ENCODE peak calls at places on chromosomes 16 and 17, in ten cellular contexts. One of them, this sample, is unnamed.

GRCh38 chr17:29577778-29578211 is 9.3 kb downstream of the TP53I13 start:
- DNase-seq in central memory CD8-positive, alpha-beta T cell: no peak
- DNase-seq in Ammon's horn: peak; percentile 86
- DNase-seq in naive thymus-derived CD4-positive, alpha-beta T cell: no peak
- DNase-seq in activated T-cell treated with anti-CD3 and anti-CD28 coated beads, Interleukin-2, amount 50 U/mL, for 72 hours: no peak
- DNase-seq in T follicular helper cell: no peak
- DNase-seq in AG04450: no peak
- DNase-seq in dorsolateral prefrontal cortex: peak; percentile 68
- DNase-seq in activated T-helper 9 cell treated with anti-CD3 and anti-CD28 coated beads, Interleukin-2, amount 50 U/mL, for 16 hours: no peak
- DNase-seq in activated CD4-positive, alpha-beta T cell treated with anti-CD3 and anti-CD28 coated beads for 4 hours: no peak
- DNase-seq in this sample: no peak

GRCh38 chr17:17847726-17848125 is 10.9 kb upstream of the SREBF1 start:
- DNase-seq in activated T-cell treated with anti-CD3 and anti-CD28 coated beads, Interleukin-2, amount 50 U/mL, for 72 hours: no peak
- DNase-seq in central memory CD8-positive, alpha-beta T cell: no peak
- DNase-seq in activated CD4-positive, alpha-beta T cell treated with anti-CD3 and anti-CD28 coated beads for 4 hours: no peak
- DNase-seq in T follicular helper cell: no peak
- DNase-seq in dorsolateral prefrontal cortex: no peak
- DNase-seq in AG04450: no peak
- DNase-seq in Ammon's horn: no peak
- DNase-seq in activated T-helper 9 cell treated with anti-CD3 and anti-CD28 coated beads, Interleukin-2, amount 50 U/mL, for 16 hours: no peak
- DNase-seq in naive thymus-derived CD4-positive, alpha-beta T cell: no peak
- DNase-seq in this sample: no peak

GRCh38 chr16:88088161-88088581 is 136.9 kb downstream of the BANP start:
- DNase-seq in activated T-helper 9 cell treated with anti-CD3 and anti-CD28 coated beads, Interleukin-2, amount 50 U/mL, for 16 hours: no peak
- DNase-seq in activated CD4-positive, alpha-beta T cell treated with anti-CD3 and anti-CD28 coated beads for 4 hours: no peak
- DNase-seq in central memory CD8-positive, alpha-beta T cell: no peak
- DNase-seq in T follicular helper cell: no peak
- DNase-seq in naive thymus-derived CD4-positive, alpha-beta T cell: no peak
- DNase-seq in AG04450: no peak
- DNase-seq in Ammon's horn: no peak
- DNase-seq in dorsolateral prefrontal cortex: no peak
- DNase-seq in activated T-cell treated with anti-CD3 and anti-CD28 coated beads, Interleukin-2, amount 50 U/mL, for 72 hours: no peak
- DNase-seq in this sample: no peak

GRCh38 chr17:78901806-78902205 is 1.2 kb downstream of the CEP295NL start:
- DNase-seq in central memory CD8-positive, alpha-beta T cell: no peak
- DNase-seq in activated T-helper 9 cell treated with anti-CD3 and anti-CD28 coated beads, Interleukin-2, amount 50 U/mL, for 16 hours: no peak
- DNase-seq in Ammon's horn: no peak
- DNase-seq in activated CD4-positive, alpha-beta T cell treated with anti-CD3 and anti-CD28 coated beads for 4 hours: no peak
- DNase-seq in dorsolateral prefrontal cortex: no peak
- DNase-seq in activated T-cell treated with anti-CD3 and anti-CD28 coated beads, Interleukin-2, amount 50 U/mL, for 72 hours: no peak
- DNase-seq in naive thymus-derived CD4-positive, alpha-beta T cell: no peak
- DNase-seq in AG04450: no peak
- DNase-seq in T follicular helper cell: no peak
- DNase-seq in this sample: no peak

GRCh38 chr17:72151565-72152391 is 31.0 kb downstream of the SOX9 start:
- DNase-seq in central memory CD8-positive, alpha-beta T cell: no peak
- DNase-seq in AG04450: no peak
- DNase-seq in activated T-helper 9 cell treated with anti-CD3 and anti-CD28 coated beads, Interleukin-2, amount 50 U/mL, for 16 hours: no peak
- DNase-seq in activated CD4-positive, alpha-beta T cell treated with anti-CD3 and anti-CD28 coated beads for 4 hours: no peak
- DNase-seq in activated T-cell treated with anti-CD3 and anti-CD28 coated beads, Interleukin-2, amount 50 U/mL, for 72 hours: no peak
- DNase-seq in T follicular helper cell: no peak
- DNase-seq in Ammon's horn: peak; percentile 82
- DNase-seq in dorsolateral prefrontal cortex: peak; percentile 72
- DNase-seq in naive thymus-derived CD4-positive, alpha-beta T cell: no peak
- DNase-seq in this sample: no peak

GRCh38 chr16:67114793-67115192 is 5.1 kb downstream of the PHAF1 start:
- DNase-seq in dorsolateral prefrontal cortex: no peak
- DNase-seq in T follicular helper cell: no peak
- DNase-seq in activated CD4-positive, alpha-beta T cell treated with anti-CD3 and anti-CD28 coated beads for 4 hours: no peak
- DNase-seq in AG04450: no peak
- DNase-seq in central memory CD8-positive, alpha-beta T cell: no peak
- DNase-seq in activated T-cell treated with anti-CD3 and anti-CD28 coated beads, Interleukin-2, amount 50 U/mL, for 72 hours: no peak
- DNase-seq in naive thymus-derived CD4-positive, alpha-beta T cell: no peak
- DNase-seq in activated T-helper 9 cell treated with anti-CD3 and anti-CD28 coated beads, Interleukin-2, amount 50 U/mL, for 16 hours: no peak
- DNase-seq in Ammon's horn: no peak
- DNase-seq in this sample: no peak

GRCh38 chr16:7303677-7304200 is 28.9 kb upstream of the RBFOX1 start:
- DNase-seq in activated CD4-positive, alpha-beta T cell treated with anti-CD3 and anti-CD28 coated beads for 4 hours: no peak
- DNase-seq in central memory CD8-positive, alpha-beta T cell: no peak
- DNase-seq in activated T-helper 9 cell treated with anti-CD3 and anti-CD28 coated beads, Interleukin-2, amount 50 U/mL, for 16 hours: no peak
- DNase-seq in activated T-cell treated with anti-CD3 and anti-CD28 coated beads, Interleukin-2, amount 50 U/mL, for 72 hours: no peak
- DNase-seq in naive thymus-derived CD4-positive, alpha-beta T cell: no peak
- DNase-seq in AG04450: no peak
- DNase-seq in dorsolateral prefrontal cortex: no peak
- DNase-seq in T follicular helper cell: no peak
- DNase-seq in Ammon's horn: peak; percentile 32
- DNase-seq in this sample: no peak

GRCh38 chr16:2739555-2740435 is 12.6 kb upstream of the SRRM2 start:
- DNase-seq in T follicular helper cell: no peak
- DNase-seq in AG04450: no peak
- DNase-seq in activated CD4-positive, alpha-beta T cell treated with anti-CD3 and anti-CD28 coated beads for 4 hours: no peak
- DNase-seq in central memory CD8-positive, alpha-beta T cell: no peak
- DNase-seq in naive thymus-derived CD4-positive, alpha-beta T cell: no peak
- DNase-seq in Ammon's horn: no peak
- DNase-seq in activated T-helper 9 cell treated with anti-CD3 and anti-CD28 coated beads, Interleukin-2, amount 50 U/mL, for 16 hours: no peak
- DNase-seq in dorsolateral prefrontal cortex: no peak
- DNase-seq in activated T-cell treated with anti-CD3 and anti-CD28 coated beads, Interleukin-2, amount 50 U/mL, for 72 hours: no peak
- DNase-seq in this sample: no peak

GRCh38 chr16:3101841-3102470 is 2.9 kb upstream of the ZSCAN10 start:
- DNase-seq in dorsolateral prefrontal cortex: no peak
- DNase-seq in AG04450: no peak
- DNase-seq in activated T-cell treated with anti-CD3 and anti-CD28 coated beads, Interleukin-2, amount 50 U/mL, for 72 hours: no peak
- DNase-seq in naive thymus-derived CD4-positive, alpha-beta T cell: no peak
- DNase-seq in activated CD4-positive, alpha-beta T cell treated with anti-CD3 and anti-CD28 coated beads for 4 hours: peak; percentile 28
- DNase-seq in activated T-helper 9 cell treated with anti-CD3 and anti-CD28 coated beads, Interleukin-2, amount 50 U/mL, for 16 hours: no peak
- DNase-seq in T follicular helper cell: no peak
- DNase-seq in central memory CD8-positive, alpha-beta T cell: no peak
- DNase-seq in Ammon's horn: no peak
- DNase-seq in this sample: no peak

GRCh38 chr16:842061-842476 is 41.5 kb upstream of the GNG13 start:
- DNase-seq in Ammon's horn: peak; percentile 63
- DNase-seq in activated T-helper 9 cell treated with anti-CD3 and anti-CD28 coated beads, Interleukin-2, amount 50 U/mL, for 16 hours: no peak
- DNase-seq in activated T-cell treated with anti-CD3 and anti-CD28 coated beads, Interleukin-2, amount 50 U/mL, for 72 hours: no peak
- DNase-seq in T follicular helper cell: no peak
- DNase-seq in AG04450: no peak
- DNase-seq in dorsolateral prefrontal cortex: peak; percentile 75
- DNase-seq in activated CD4-positive, alpha-beta T cell treated with anti-CD3 and anti-CD28 coated beads for 4 hours: no peak
- DNase-seq in naive thymus-derived CD4-positive, alpha-beta T cell: no peak
- DNase-seq in central memory CD8-positive, alpha-beta T cell: no peak
- DNase-seq in this sample: no peak

GRCh38 chr16:51114369-51114768 is 36.7 kb downstream of the SALL1 start:
- DNase-seq in activated T-cell treated with anti-CD3 and anti-CD28 coated beads, Interleukin-2, amount 50 U/mL, for 72 hours: no peak
- DNase-seq in activated CD4-positive, alpha-beta T cell treated with anti-CD3 and anti-CD28 coated beads for 4 hours: no peak
- DNase-seq in AG04450: no peak
- DNase-seq in naive thymus-derived CD4-positive, alpha-beta T cell: no peak
- DNase-seq in dorsolateral prefrontal cortex: no peak
- DNase-seq in activated T-helper 9 cell treated with anti-CD3 and anti-CD28 coated beads, Interleukin-2, amount 50 U/mL, for 16 hours: no peak
- DNase-seq in T follicular helper cell: no peak
- DNase-seq in Ammon's horn: no peak
- DNase-seq in central memory CD8-positive, alpha-beta T cell: no peak
- DNase-seq in this sample: no peak

GRCh38 chr17:3710951-3711383 is 12.7 kb upstream of the HASPIN start:
- DNase-seq in Ammon's horn: no peak
- DNase-seq in activated T-cell treated with anti-CD3 and anti-CD28 coated beads, Interleukin-2, amount 50 U/mL, for 72 hours: peak; percentile 79
- DNase-seq in naive thymus-derived CD4-positive, alpha-beta T cell: peak; percentile 86
- DNase-seq in AG04450: no peak
- DNase-seq in central memory CD8-positive, alpha-beta T cell: no peak
- DNase-seq in activated CD4-positive, alpha-beta T cell treated with anti-CD3 and anti-CD28 coated beads for 4 hours: peak; percentile 71
- DNase-seq in dorsolateral prefrontal cortex: no peak
- DNase-seq in activated T-helper 9 cell treated with anti-CD3 and anti-CD28 coated beads, Interleukin-2, amount 50 U/mL, for 16 hours: peak; percentile 47
- DNase-seq in T follicular helper cell: peak; percentile 58
- DNase-seq in this sample: peak; percentile 81

GRCh38 chr17:2108170-2108569 is 53.3 kb downstream of the HIC1 start:
- DNase-seq in T follicular helper cell: no peak
- DNase-seq in Ammon's horn: no peak
- DNase-seq in activated T-cell treated with anti-CD3 and anti-CD28 coated beads, Interleukin-2, amount 50 U/mL, for 72 hours: no peak
- DNase-seq in naive thymus-derived CD4-positive, alpha-beta T cell: no peak
- DNase-seq in dorsolateral prefrontal cortex: no peak
- DNase-seq in central memory CD8-positive, alpha-beta T cell: no peak
- DNase-seq in activated CD4-positive, alpha-beta T cell treated with anti-CD3 and anti-CD28 coated beads for 4 hours: no peak
- DNase-seq in activated T-helper 9 cell treated with anti-CD3 and anti-CD28 coated beads, Interleukin-2, amount 50 U/mL, for 16 hours: no peak
- DNase-seq in AG04450: no peak
- DNase-seq in this sample: no peak

GRCh38 chr17:79715318-79716182 is 15.2 kb upstream of the ENPP7 start:
- DNase-seq in central memory CD8-positive, alpha-beta T cell: no peak
- DNase-seq in naive thymus-derived CD4-positive, alpha-beta T cell: no peak
- DNase-seq in activated T-helper 9 cell treated with anti-CD3 and anti-CD28 coated beads, Interleukin-2, amount 50 U/mL, for 16 hours: no peak
- DNase-seq in activated CD4-positive, alpha-beta T cell treated with anti-CD3 and anti-CD28 coated beads for 4 hours: no peak
- DNase-seq in activated T-cell treated with anti-CD3 and anti-CD28 coated beads, Interleukin-2, amount 50 U/mL, for 72 hours: no peak
- DNase-seq in T follicular helper cell: no peak
- DNase-seq in AG04450: no peak
- DNase-seq in Ammon's horn: no peak
- DNase-seq in dorsolateral prefrontal cortex: no peak
- DNase-seq in this sample: no peak

GRCh38 chr17:4407851-4408250 is 25.9 kb upstream of the SPNS3 start:
- DNase-seq in naive thymus-derived CD4-positive, alpha-beta T cell: no peak
- DNase-seq in activated T-cell treated with anti-CD3 and anti-CD28 coated beads, Interleukin-2, amount 50 U/mL, for 72 hours: no peak
- DNase-seq in activated T-helper 9 cell treated with anti-CD3 and anti-CD28 coated beads, Interleukin-2, amount 50 U/mL, for 16 hours: no peak
- DNase-seq in activated CD4-positive, alpha-beta T cell treated with anti-CD3 and anti-CD28 coated beads for 4 hours: no peak
- DNase-seq in T follicular helper cell: no peak
- DNase-seq in AG04450: no peak
- DNase-seq in dorsolateral prefrontal cortex: no peak
- DNase-seq in Ammon's horn: peak; percentile 20
- DNase-seq in central memory CD8-positive, alpha-beta T cell: no peak
- DNase-seq in this sample: no peak

GRCh38 chr16:25633549-25633948 is 58.2 kb upstream of the HS3ST4 start:
- DNase-seq in T follicular helper cell: no peak
- DNase-seq in dorsolateral prefrontal cortex: no peak
- DNase-seq in activated T-helper 9 cell treated with anti-CD3 and anti-CD28 coated beads, Interleukin-2, amount 50 U/mL, for 16 hours: no peak
- DNase-seq in activated CD4-positive, alpha-beta T cell treated with anti-CD3 and anti-CD28 coated beads for 4 hours: no peak
- DNase-seq in AG04450: no peak
- DNase-seq in Ammon's horn: no peak
- DNase-seq in central memory CD8-positive, alpha-beta T cell: no peak
- DNase-seq in naive thymus-derived CD4-positive, alpha-beta T cell: no peak
- DNase-seq in activated T-cell treated with anti-CD3 and anti-CD28 coated beads, Interleukin-2, amount 50 U/mL, for 72 hours: no peak
- DNase-seq in this sample: no peak

GRCh38 chr17:56440391-56440790 is 153.1 kb upstream of the NOG start:
- DNase-seq in central memory CD8-positive, alpha-beta T cell: no peak
- DNase-seq in activated CD4-positive, alpha-beta T cell treated with anti-CD3 and anti-CD28 coated beads for 4 hours: no peak
- DNase-seq in activated T-helper 9 cell treated with anti-CD3 and anti-CD28 coated beads, Interleukin-2, amount 50 U/mL, for 16 hours: no peak
- DNase-seq in T follicular helper cell: no peak
- DNase-seq in AG04450: no peak
- DNase-seq in activated T-cell treated with anti-CD3 and anti-CD28 coated beads, Interleukin-2, amount 50 U/mL, for 72 hours: no peak
- DNase-seq in naive thymus-derived CD4-positive, alpha-beta T cell: no peak
- DNase-seq in Ammon's horn: no peak
- DNase-seq in dorsolateral prefrontal cortex: no peak
- DNase-seq in this sample: no peak

GRCh38 chr16:75899163-75899562 is 172.9 kb upstream of the CPHXL start:
- DNase-seq in dorsolateral prefrontal cortex: no peak
- DNase-seq in central memory CD8-positive, alpha-beta T cell: no peak
- DNase-seq in AG04450: no peak
- DNase-seq in activated T-cell treated with anti-CD3 and anti-CD28 coated beads, Interleukin-2, amount 50 U/mL, for 72 hours: no peak
- DNase-seq in T follicular helper cell: no peak
- DNase-seq in naive thymus-derived CD4-positive, alpha-beta T cell: no peak
- DNase-seq in activated T-helper 9 cell treated with anti-CD3 and anti-CD28 coated beads, Interleukin-2, amount 50 U/mL, for 16 hours: no peak
- DNase-seq in Ammon's horn: no peak
- DNase-seq in activated CD4-positive, alpha-beta T cell treated with anti-CD3 and anti-CD28 coated beads for 4 hours: no peak
- DNase-seq in this sample: no peak

GRCh38 chr16:86604436-86605220 is 26.3 kb downstream of the FOXL1 start:
- DNase-seq in naive thymus-derived CD4-positive, alpha-beta T cell: peak; percentile 63
- DNase-seq in activated CD4-positive, alpha-beta T cell treated with anti-CD3 and anti-CD28 coated beads for 4 hours: peak; percentile 44
- DNase-seq in T follicular helper cell: peak; percentile 34
- DNase-seq in activated T-cell treated with anti-CD3 and anti-CD28 coated beads, Interleukin-2, amount 50 U/mL, for 72 hours: peak; percentile 45
- DNase-seq in central memory CD8-positive, alpha-beta T cell: no peak
- DNase-seq in Ammon's horn: no peak
- DNase-seq in AG04450: no peak
- DNase-seq in activated T-helper 9 cell treated with anti-CD3 and anti-CD28 coated beads, Interleukin-2, amount 50 U/mL, for 16 hours: peak; percentile 20
- DNase-seq in dorsolateral prefrontal cortex: no peak
- DNase-seq in this sample: peak; percentile 41

GRCh38 chr17:79749156-79749815 is 18.5 kb downstream of the ENPP7 start:
- DNase-seq in AG04450: peak; percentile 33
- DNase-seq in activated T-helper 9 cell treated with anti-CD3 and anti-CD28 coated beads, Interleukin-2, amount 50 U/mL, for 16 hours: no peak
- DNase-seq in naive thymus-derived CD4-positive, alpha-beta T cell: no peak
- DNase-seq in T follicular helper cell: no peak
- DNase-seq in dorsolateral prefrontal cortex: no peak
- DNase-seq in Ammon's horn: no peak
- DNase-seq in activated CD4-positive, alpha-beta T cell treated with anti-CD3 and anti-CD28 coated beads for 4 hours: no peak
- DNase-seq in activated T-cell treated with anti-CD3 and anti-CD28 coated beads, Interleukin-2, amount 50 U/mL, for 72 hours: no peak
- DNase-seq in central memory CD8-positive, alpha-beta T cell: no peak
- DNase-seq in this sample: no peak

GRCh38 chr17:40598021-40598927 is 33.0 kb upstream of the CCR7 start:
- DNase-seq in T follicular helper cell: peak; percentile 23
- DNase-seq in activated T-helper 9 cell treated with anti-CD3 and anti-CD28 coated beads, Interleukin-2, amount 50 U/mL, for 16 hours: peak; percentile 78
- DNase-seq in activated CD4-positive, alpha-beta T cell treated with anti-CD3 and anti-CD28 coated beads for 4 hours: peak; percentile 82
- DNase-seq in naive thymus-derived CD4-positive, alpha-beta T cell: no peak
- DNase-seq in Ammon's horn: no peak
- DNase-seq in activated T-cell treated with anti-CD3 and anti-CD28 coated beads, Interleukin-2, amount 50 U/mL, for 72 hours: peak; percentile 82
- DNase-seq in central memory CD8-positive, alpha-beta T cell: no peak
- DNase-seq in AG04450: no peak
- DNase-seq in dorsolateral prefrontal cortex: no peak
- DNase-seq in this sample: no peak

GRCh38 chr16:307691-308312 is 24.8 kb downstream of the PDIA2 start:
- DNase-seq in activated CD4-positive, alpha-beta T cell treated with anti-CD3 and anti-CD28 coated beads for 4 hours: no peak
- DNase-seq in dorsolateral prefrontal cortex: no peak
- DNase-seq in AG04450: no peak
- DNase-seq in activated T-cell treated with anti-CD3 and anti-CD28 coated beads, Interleukin-2, amount 50 U/mL, for 72 hours: no peak
- DNase-seq in activated T-helper 9 cell treated with anti-CD3 and anti-CD28 coated beads, Interleukin-2, amount 50 U/mL, for 16 hours: no peak
- DNase-seq in Ammon's horn: no peak
- DNase-seq in central memory CD8-positive, alpha-beta T cell: no peak
- DNase-seq in naive thymus-derived CD4-positive, alpha-beta T cell: no peak
- DNase-seq in T follicular helper cell: no peak
- DNase-seq in this sample: peak; percentile 86

GRCh38 chr17:7314719-7315569 is at the start of gene GPS2:
- DNase-seq in activated T-cell treated with anti-CD3 and anti-CD28 coated beads, Interleukin-2, amount 50 U/mL, for 72 hours: peak; percentile 97
- DNase-seq in Ammon's horn: peak; percentile 92
- DNase-seq in AG04450: no peak
- DNase-seq in central memory CD8-positive, alpha-beta T cell: peak; percentile 90
- DNase-seq in dorsolateral prefrontal cortex: peak; percentile 95
- DNase-seq in activated CD4-positive, alpha-beta T cell treated with anti-CD3 and anti-CD28 coated beads for 4 hours: peak; percentile 90
- DNase-seq in activated T-helper 9 cell treated with anti-CD3 and anti-CD28 coated beads, Interleukin-2, amount 50 U/mL, for 16 hours: peak; percentile 91
- DNase-seq in T follicular helper cell: peak; percentile 90
- DNase-seq in naive thymus-derived CD4-positive, alpha-beta T cell: peak; percentile 94
- DNase-seq in this sample: peak; percentile 93

GRCh38 chr16:60945225-60945624 is 1091.0 kb downstream of the CDH8 start:
- DNase-seq in activated CD4-positive, alpha-beta T cell treated with anti-CD3 and anti-CD28 coated beads for 4 hours: no peak
- DNase-seq in Ammon's horn: no peak
- DNase-seq in T follicular helper cell: no peak
- DNase-seq in dorsolateral prefrontal cortex: no peak
- DNase-seq in central memory CD8-positive, alpha-beta T cell: no peak
- DNase-seq in activated T-helper 9 cell treated with anti-CD3 and anti-CD28 coated beads, Interleukin-2, amount 50 U/mL, for 16 hours: no peak
- DNase-seq in naive thymus-derived CD4-positive, alpha-beta T cell: no peak
- DNase-seq in activated T-cell treated with anti-CD3 and anti-CD28 coated beads, Interleukin-2, amount 50 U/mL, for 72 hours: no peak
- DNase-seq in AG04450: no peak
- DNase-seq in this sample: no peak

GRCh38 chr17:66087073-66087472 is 104.9 kb downstream of the CEP112 start:
- DNase-seq in activated CD4-positive, alpha-beta T cell treated with anti-CD3 and anti-CD28 coated beads for 4 hours: no peak
- DNase-seq in naive thymus-derived CD4-positive, alpha-beta T cell: no peak
- DNase-seq in T follicular helper cell: no peak
- DNase-seq in central memory CD8-positive, alpha-beta T cell: no peak
- DNase-seq in activated T-helper 9 cell treated with anti-CD3 and anti-CD28 coated beads, Interleukin-2, amount 50 U/mL, for 16 hours: no peak
- DNase-seq in activated T-cell treated with anti-CD3 and anti-CD28 coated beads, Interleukin-2, amount 50 U/mL, for 72 hours: no peak
- DNase-seq in Ammon's horn: no peak
- DNase-seq in dorsolateral prefrontal cortex: no peak
- DNase-seq in AG04450: no peak
- DNase-seq in this sample: no peak

GRCh38 chr17:82848022-82848592 is 8.3 kb upstream of the ZNF750 start:
- DNase-seq in naive thymus-derived CD4-positive, alpha-beta T cell: peak; percentile 18
- DNase-seq in Ammon's horn: no peak
- DNase-seq in dorsolateral prefrontal cortex: no peak
- DNase-seq in activated T-helper 9 cell treated with anti-CD3 and anti-CD28 coated beads, Interleukin-2, amount 50 U/mL, for 16 hours: peak; percentile 21
- DNase-seq in activated T-cell treated with anti-CD3 and anti-CD28 coated beads, Interleukin-2, amount 50 U/mL, for 72 hours: peak; percentile 30
- DNase-seq in AG04450: peak; percentile 47
- DNase-seq in T follicular helper cell: no peak
- DNase-seq in activated CD4-positive, alpha-beta T cell treated with anti-CD3 and anti-CD28 coated beads for 4 hours: peak; percentile 19
- DNase-seq in central memory CD8-positive, alpha-beta T cell: no peak
- DNase-seq in this sample: peak; percentile 89

GRCh38 chr17:39979865-39980401 is 674 bp upstream of the PSMD3 start:
- DNase-seq in T follicular helper cell: no peak
- DNase-seq in dorsolateral prefrontal cortex: no peak
- DNase-seq in activated T-helper 9 cell treated with anti-CD3 and anti-CD28 coated beads, Interleukin-2, amount 50 U/mL, for 16 hours: no peak
- DNase-seq in central memory CD8-positive, alpha-beta T cell: no peak
- DNase-seq in activated T-cell treated with anti-CD3 and anti-CD28 coated beads, Interleukin-2, amount 50 U/mL, for 72 hours: no peak
- DNase-seq in Ammon's horn: peak; percentile 31
- DNase-seq in activated CD4-positive, alpha-beta T cell treated with anti-CD3 and anti-CD28 coated beads for 4 hours: no peak
- DNase-seq in naive thymus-derived CD4-positive, alpha-beta T cell: no peak
- DNase-seq in AG04450: no peak
- DNase-seq in this sample: no peak

GRCh38 chr17:27996157-27997043 is 46.1 kb upstream of the NLK start:
- DNase-seq in activated T-helper 9 cell treated with anti-CD3 and anti-CD28 coated beads, Interleukin-2, amount 50 U/mL, for 16 hours: no peak
- DNase-seq in T follicular helper cell: no peak
- DNase-seq in activated CD4-positive, alpha-beta T cell treated with anti-CD3 and anti-CD28 coated beads for 4 hours: no peak
- DNase-seq in AG04450: no peak
- DNase-seq in naive thymus-derived CD4-positive, alpha-beta T cell: no peak
- DNase-seq in dorsolateral prefrontal cortex: no peak
- DNase-seq in Ammon's horn: peak; percentile 63
- DNase-seq in central memory CD8-positive, alpha-beta T cell: no peak
- DNase-seq in activated T-cell treated with anti-CD3 and anti-CD28 coated beads, Interleukin-2, amount 50 U/mL, for 72 hours: no peak
- DNase-seq in this sample: no peak